ENCODE peak calls at places on chromosomes 5 and 9, in seven cellular contexts. One of them, this sample, is unnamed.

GRCh38 chr5:172648008-172648359 is 6.9 kb downstream of the NEURL1B start:
- DNase-seq in hepatocyte: peak
- DNase-seq in Peyer's patch: no peak
- DNase-seq in B cell: no peak
- DNase-seq in GM20000: no peak
- DNase-seq in CD8-positive, alpha-beta T cell: no peak
- DNase-seq in fibroblast of mammary gland: no peak
- DNase-seq in this sample: no peak

GRCh38 chr9:118459832-118460425 is 755.7 kb downstream of the TLR4 start:
- DNase-seq in fibroblast of mammary gland: no peak
- DNase-seq in CD8-positive, alpha-beta T cell: no peak
- DNase-seq in B cell: no peak
- DNase-seq in Peyer's patch: no peak
- DNase-seq in GM20000: no peak
- DNase-seq in hepatocyte: no peak
- DNase-seq in this sample: no peak

GRCh38 chr9:87959916-87960581 is 14.3 kb downstream of the CDK20 start:
- DNase-seq in B cell: no peak
- DNase-seq in CD8-positive, alpha-beta T cell: no peak
- DNase-seq in fibroblast of mammary gland: peak
- DNase-seq in Peyer's patch: no peak
- DNase-seq in hepatocyte: peak
- DNase-seq in GM20000: no peak
- DNase-seq in this sample: no peak

GRCh38 chr5:173334808-173335207 is 6.6 kb upstream of the STC2 start:
- DNase-seq in B cell: no peak
- DNase-seq in fibroblast of mammary gland: no peak
- DNase-seq in Peyer's patch: no peak
- DNase-seq in CD8-positive, alpha-beta T cell: no peak
- DNase-seq in hepatocyte: no peak
- DNase-seq in GM20000: no peak
- DNase-seq in this sample: no peak

GRCh38 chr5:33816791-33817190 is 75.0 kb downstream of the ADAMTS12 start:
- DNase-seq in Peyer's patch: no peak
- DNase-seq in B cell: no peak
- DNase-seq in GM20000: no peak
- DNase-seq in fibroblast of mammary gland: peak
- DNase-seq in CD8-positive, alpha-beta T cell: no peak
- DNase-seq in hepatocyte: no peak
- DNase-seq in this sample: no peak

GRCh38 chr5:38528162-38528703 is 28.2 kb downstream of the LIFR start:
- DNase-seq in CD8-positive, alpha-beta T cell: no peak
- DNase-seq in B cell: no peak
- DNase-seq in Peyer's patch: no peak
- DNase-seq in fibroblast of mammary gland: no peak
- DNase-seq in GM20000: no peak
- DNase-seq in hepatocyte: no peak
- DNase-seq in this sample: no peak

GRCh38 chr5:91194861-91195460 is 188.2 kb downstream of the ARRDC3 start:
- DNase-seq in hepatocyte: peak
- DNase-seq in Peyer's patch: peak
- DNase-seq in B cell: no peak
- DNase-seq in CD8-positive, alpha-beta T cell: no peak
- DNase-seq in GM20000: no peak
- DNase-seq in fibroblast of mammary gland: no peak
- DNase-seq in this sample: no peak

GRCh38 chr5:155943516-155944407 is 383.2 kb upstream of the SGCD start:
- DNase-seq in CD8-positive, alpha-beta T cell: peak
- DNase-seq in fibroblast of mammary gland: peak
- DNase-seq in Peyer's patch: peak
- DNase-seq in GM20000: peak
- DNase-seq in B cell: no peak
- DNase-seq in hepatocyte: peak
- DNase-seq in this sample: peak

GRCh38 chr5:176814836-176815438 is 4.6 kb downstream of the UNC5A start:
- DNase-seq in GM20000: no peak
- DNase-seq in fibroblast of mammary gland: no peak
- DNase-seq in CD8-positive, alpha-beta T cell: no peak
- DNase-seq in B cell: no peak
- DNase-seq in Peyer's patch: no peak
- DNase-seq in hepatocyte: no peak
- DNase-seq in this sample: no peak

GRCh38 chr5:67094476-67095300 is 101.9 kb downstream of the CD180 start:
- DNase-seq in B cell: no peak
- DNase-seq in fibroblast of mammary gland: peak
- DNase-seq in Peyer's patch: no peak
- DNase-seq in hepatocyte: no peak
- DNase-seq in GM20000: no peak
- DNase-seq in CD8-positive, alpha-beta T cell: no peak
- DNase-seq in this sample: peak

GRCh38 chr5:123035950-123036390 is 555 bp downstream of the PPIC start:
- DNase-seq in hepatocyte: peak
- DNase-seq in fibroblast of mammary gland: peak
- DNase-seq in B cell: peak
- DNase-seq in GM20000: peak
- DNase-seq in Peyer's patch: peak
- DNase-seq in CD8-positive, alpha-beta T cell: no peak
- DNase-seq in this sample: peak

GRCh38 chr9:34413229-34413852 is 36.6 kb upstream of the MYORG start:
- DNase-seq in hepatocyte: peak
- DNase-seq in GM20000: no peak
- DNase-seq in CD8-positive, alpha-beta T cell: no peak
- DNase-seq in B cell: no peak
- DNase-seq in Peyer's patch: no peak
- DNase-seq in fibroblast of mammary gland: peak
- DNase-seq in this sample: peak

GRCh38 chr9:4238522-4238921 is 61.3 kb downstream of the GLIS3 start:
- DNase-seq in hepatocyte: no peak
- DNase-seq in Peyer's patch: no peak
- DNase-seq in B cell: no peak
- DNase-seq in fibroblast of mammary gland: peak
- DNase-seq in CD8-positive, alpha-beta T cell: no peak
- DNase-seq in GM20000: no peak
- DNase-seq in this sample: peak

GRCh38 chr9:107033974-107034373 is 171.0 kb downstream of the ZNF462 start:
- DNase-seq in GM20000: no peak
- DNase-seq in B cell: no peak
- DNase-seq in CD8-positive, alpha-beta T cell: no peak
- DNase-seq in Peyer's patch: no peak
- DNase-seq in hepatocyte: no peak
- DNase-seq in fibroblast of mammary gland: no peak
- DNase-seq in this sample: no peak

GRCh38 chr9:114473447-114473801 is 31.8 kb downstream of the WHRN start:
- DNase-seq in Peyer's patch: no peak
- DNase-seq in fibroblast of mammary gland: no peak
- DNase-seq in hepatocyte: no peak
- DNase-seq in B cell: no peak
- DNase-seq in GM20000: no peak
- DNase-seq in CD8-positive, alpha-beta T cell: no peak
- DNase-seq in this sample: no peak

GRCh38 chr9:120781236-120781635 is 12.0 kb downstream of the FBXW2 start:
- DNase-seq in CD8-positive, alpha-beta T cell: no peak
- DNase-seq in hepatocyte: no peak
- DNase-seq in B cell: no peak
- DNase-seq in fibroblast of mammary gland: no peak
- DNase-seq in Peyer's patch: no peak
- DNase-seq in GM20000: no peak
- DNase-seq in this sample: no peak

GRCh38 chr5:137938358-137939138 is 49.3 kb downstream of the PKD2L2 start:
- DNase-seq in Peyer's patch: no peak
- DNase-seq in hepatocyte: no peak
- DNase-seq in fibroblast of mammary gland: no peak
- DNase-seq in B cell: no peak
- DNase-seq in GM20000: no peak
- DNase-seq in CD8-positive, alpha-beta T cell: no peak
- DNase-seq in this sample: no peak

GRCh38 chr9:113484258-113484730 is 20.8 kb downstream of the RGS3 start:
- DNase-seq in GM20000: no peak
- DNase-seq in CD8-positive, alpha-beta T cell: no peak
- DNase-seq in hepatocyte: no peak
- DNase-seq in Peyer's patch: no peak
- DNase-seq in B cell: no peak
- DNase-seq in fibroblast of mammary gland: no peak
- DNase-seq in this sample: no peak

GRCh38 chr9:14301582-14301981 is 12.4 kb downstream of the NFIB start:
- DNase-seq in CD8-positive, alpha-beta T cell: no peak
- DNase-seq in GM20000: no peak
- DNase-seq in Peyer's patch: no peak
- DNase-seq in fibroblast of mammary gland: no peak
- DNase-seq in hepatocyte: no peak
- DNase-seq in B cell: no peak
- DNase-seq in this sample: no peak

GRCh38 chr5:125409496-125410351 is 663.3 kb upstream of the ZNF608 start:
- DNase-seq in hepatocyte: peak
- DNase-seq in fibroblast of mammary gland: peak
- DNase-seq in CD8-positive, alpha-beta T cell: no peak
- DNase-seq in GM20000: no peak
- DNase-seq in B cell: no peak
- DNase-seq in Peyer's patch: no peak
- DNase-seq in this sample: no peak

GRCh38 chr5:64744914-64745313 is 23.6 kb downstream of the SREK1IP1 start:
- DNase-seq in B cell: no peak
- DNase-seq in fibroblast of mammary gland: no peak
- DNase-seq in hepatocyte: no peak
- DNase-seq in GM20000: peak
- DNase-seq in Peyer's patch: no peak
- DNase-seq in CD8-positive, alpha-beta T cell: no peak
- DNase-seq in this sample: no peak

GRCh38 chr5:65076251-65076869 is 307.6 kb downstream of the CWC27 start:
- DNase-seq in CD8-positive, alpha-beta T cell: peak
- DNase-seq in fibroblast of mammary gland: peak
- DNase-seq in Peyer's patch: no peak
- DNase-seq in GM20000: peak
- DNase-seq in B cell: peak
- DNase-seq in hepatocyte: peak
- DNase-seq in this sample: no peak

GRCh38 chr5:98517559-98517958 is 255.9 kb upstream of the RGMB start:
- DNase-seq in Peyer's patch: no peak
- DNase-seq in fibroblast of mammary gland: no peak
- DNase-seq in hepatocyte: no peak
- DNase-seq in CD8-positive, alpha-beta T cell: no peak
- DNase-seq in GM20000: no peak
- DNase-seq in B cell: no peak
- DNase-seq in this sample: no peak

GRCh38 chr5:128424672-128425071 is 113.4 kb downstream of the FBN2 start:
- DNase-seq in Peyer's patch: no peak
- DNase-seq in fibroblast of mammary gland: no peak
- DNase-seq in CD8-positive, alpha-beta T cell: no peak
- DNase-seq in B cell: no peak
- DNase-seq in GM20000: no peak
- DNase-seq in hepatocyte: no peak
- DNase-seq in this sample: no peak

GRCh38 chr5:145903113-145903512 is 30.3 kb upstream of the GRXCR2 start:
- DNase-seq in B cell: no peak
- DNase-seq in Peyer's patch: no peak
- DNase-seq in fibroblast of mammary gland: no peak
- DNase-seq in hepatocyte: no peak
- DNase-seq in GM20000: no peak
- DNase-seq in CD8-positive, alpha-beta T cell: no peak
- DNase-seq in this sample: no peak

GRCh38 chr9:91197232-91198181 is 164.2 kb downstream of the AUH start:
- DNase-seq in CD8-positive, alpha-beta T cell: no peak
- DNase-seq in hepatocyte: peak
- DNase-seq in Peyer's patch: peak
- DNase-seq in fibroblast of mammary gland: peak
- DNase-seq in GM20000: no peak
- DNase-seq in B cell: no peak
- DNase-seq in this sample: peak

GRCh38 chr9:121736147-121736721 is 84.8 kb downstream of the DAB2IP start:
- DNase-seq in hepatocyte: peak
- DNase-seq in GM20000: no peak
- DNase-seq in Peyer's patch: peak
- DNase-seq in B cell: no peak
- DNase-seq in fibroblast of mammary gland: no peak
- DNase-seq in CD8-positive, alpha-beta T cell: no peak
- DNase-seq in this sample: no peak

GRCh38 chr5:104237574-104237973 is 675.0 kb upstream of the NUDT12 start:
- DNase-seq in fibroblast of mammary gland: no peak
- DNase-seq in Peyer's patch: no peak
- DNase-seq in B cell: no peak
- DNase-seq in CD8-positive, alpha-beta T cell: no peak
- DNase-seq in GM20000: no peak
- DNase-seq in hepatocyte: no peak
- DNase-seq in this sample: no peak
- TF ChIP-seq CTCF in fibroblast of mammary gland: no peak
- TF ChIP-seq CTCF in Peyer's patch: no peak
- TF ChIP-seq CTCF in B cell: no peak
- TF ChIP-seq CTCF in CD8-positive, alpha-beta T cell: no peak
- TF ChIP-seq CTCF in GM20000: no peak
- TF ChIP-seq CTCF in hepatocyte: no peak
- TF ChIP-seq CTCF in this sample: no peak

DNA sequence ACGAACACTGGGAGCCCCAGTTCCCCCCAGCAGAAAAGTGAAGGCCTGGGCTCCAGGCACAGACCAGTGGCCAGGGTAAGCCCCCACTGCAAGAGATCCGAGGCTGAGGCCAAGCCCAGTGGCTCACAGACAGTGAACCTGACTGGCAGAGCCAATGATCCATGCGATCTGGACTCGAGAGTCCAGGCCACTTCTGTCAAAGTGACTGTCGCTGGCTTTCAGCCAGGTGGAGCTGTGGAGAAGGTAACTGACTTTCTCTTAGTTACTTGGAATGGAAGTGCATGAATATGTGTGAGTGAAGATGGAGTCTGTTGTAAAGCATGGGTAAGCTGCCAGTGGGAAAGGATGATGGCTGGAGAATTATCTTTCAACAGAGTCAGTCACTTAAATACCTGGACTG is 99.7 kb downstream of the GOLPH3 start:
- DNase-seq in B cell: no peak
- DNase-seq in Peyer's patch: no peak
- DNase-seq in fibroblast of mammary gland: no peak
- DNase-seq in hepatocyte: peak
- DNase-seq in CD8-positive, alpha-beta T cell: no peak
- DNase-seq in GM20000: no peak
- DNase-seq in this sample: no peak
- TF ChIP-seq CTCF in B cell: no peak
- TF ChIP-seq CTCF in Peyer's patch: no peak
- TF ChIP-seq CTCF in fibroblast of mammary gland: no peak
- TF ChIP-seq CTCF in hepatocyte: no peak
- TF ChIP-seq CTCF in CD8-positive, alpha-beta T cell: no peak
- TF ChIP-seq CTCF in GM20000: no peak
- TF ChIP-seq CTCF in this sample: no peak

GRCh38 chr5:52989781-52990530 is 804 bp downstream of the ITGA2 start:
- DNase-seq in B cell: peak
- DNase-seq in Peyer's patch: peak
- DNase-seq in GM20000: peak
- DNase-seq in fibroblast of mammary gland: peak
- DNase-seq in CD8-positive, alpha-beta T cell: peak
- DNase-seq in hepatocyte: peak
- DNase-seq in this sample: no peak
- TF ChIP-seq CTCF in B cell: no peak
- TF ChIP-seq CTCF in Peyer's patch: peak
- TF ChIP-seq CTCF in GM20000: no peak
- TF ChIP-seq CTCF in fibroblast of mammary gland: peak
- TF ChIP-seq CTCF in CD8-positive, alpha-beta T cell: no peak
- TF ChIP-seq CTCF in hepatocyte: peak
- TF ChIP-seq CTCF in this sample: peak

DNA sequence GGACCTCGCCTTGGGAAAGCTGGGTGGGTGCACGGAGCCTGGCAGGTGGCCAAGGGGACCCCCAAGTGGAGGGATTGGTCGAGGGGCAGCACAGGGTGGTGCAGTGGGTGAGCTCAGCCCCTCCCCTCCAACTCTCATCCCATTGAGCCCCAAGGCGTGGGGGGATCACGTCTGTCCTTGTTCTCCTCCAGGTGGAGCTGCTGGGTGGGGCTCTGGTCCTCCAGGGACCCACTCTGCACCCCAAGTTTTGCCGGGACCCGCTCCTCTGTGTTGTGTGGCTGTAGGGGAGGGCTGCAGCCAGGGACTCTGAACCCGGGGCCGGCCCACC is 3.6 kb upstream of the FUT7 start:
- DNase-seq in B cell: no peak
- DNase-seq in GM20000: no peak
- DNase-seq in hepatocyte: no peak
- DNase-seq in CD8-positive, alpha-beta T cell: no peak
- DNase-seq in Peyer's patch: no peak
- DNase-seq in fibroblast of mammary gland: no peak
- DNase-seq in this sample: no peak
- TF ChIP-seq CTCF in B cell: peak
- TF ChIP-seq CTCF in GM20000: no peak
- TF ChIP-seq CTCF in hepatocyte: no peak
- TF ChIP-seq CTCF in CD8-positive, alpha-beta T cell: peak
- TF ChIP-seq CTCF in Peyer's patch: no peak
- TF ChIP-seq CTCF in fibroblast of mammary gland: no peak
- TF ChIP-seq CTCF in this sample: no peak